ENCODE peak calls at places on chromosome 9, in eight cellular contexts. X is psoas muscle, S is BE2C, E is HCT116, L is heart left ventricle, Z is cardiac muscle cell, Y is heart right ventricle, H is tibial artery. U is an unnamed sample. For H3K27me3 and H3K4me1, the result is how much of the 10 kb centered on the place peaks cover.

GRCh38 chr9:38418366-38418765 is 5.9 kb downstream of the IGFBPL1 start:
- DNase-seq in H (no peak), Y (no peak), E (no peak), X (no peak), S (no peak), Z (no peak), L (no peak), U (no peak)

GRCh38 chr9:69324549-69325401 is at the start of gene ENTREP1:
- DNase-seq in Z (peak), Y (peak), S (peak), L (peak), H (peak), E (peak), X (peak), U (peak)

GRCh38 chr9:30774326-30774725 is 1610.1 kb upstream of the ACO1 start:
- DNase-seq in X (peak), Y (no peak), E (no peak), S (peak), L (no peak), Z (peak), H (no peak), U (no peak)

GRCh38 chr9:136483589-136484152 is 831 bp upstream of the SEC16A start:
- DNase-seq in X (peak), H (peak), Z (peak), L (peak), S (peak), E (peak), Y (peak), U (peak)

GRCh38 chr9:124132671-124133147 is 121.1 kb downstream of the LHX2 start:
- DNase-seq in L (no peak), X (no peak), Y (no peak), H (no peak), E (no peak), Z (peak), S (no peak), U (no peak)

GRCh38 chr9:15746905-15747304 is 194.1 kb downstream of the CCDC171 start:
- DNase-seq in S (peak), X (no peak), L (no peak), Y (no peak), H (no peak), E (no peak), Z (no peak), U (no peak)

GRCh38 chr9:108519417-108519816 is 336.4 kb downstream of the ACTL7B start:
- DNase-seq in E (no peak), Z (no peak), S (no peak), H (no peak), X (no peak), Y (no peak), L (no peak), U (no peak)

GRCh38 chr9:83081846-83082245 is 18.9 kb upstream of the RASEF start:
- DNase-seq in Z (no peak), S (no peak), L (no peak), Y (no peak), E (no peak), H (no peak), X (no peak), U (no peak)

GRCh38 chr9:133348763-133349573 is 950 bp downstream of the RPL7A start:
- DNase-seq in E (no peak), X (no peak), Y (no peak), H (no peak), Z (no peak), S (no peak), L (no peak), U (no peak)

GRCh38 chr9:134371731-134372130 is 45.5 kb downstream of the RXRA start:
- DNase-seq in Y (peak), Z (peak), L (peak), H (peak), X (peak), S (no peak), E (no peak), U (peak)

GRCh38 chr9:114299286-114300152 is 23.4 kb upstream of the ORM1 start:
- DNase-seq in X (no peak), H (peak), S (no peak), E (no peak), Y (no peak), Z (no peak), L (no peak), U (no peak)

GRCh38 chr9:128096614-128097013 is 28.6 kb downstream of the SLC25A25 start:
- DNase-seq in Y (no peak), S (no peak), X (no peak), E (no peak), L (no peak), Z (no peak), H (no peak), U (no peak)

GRCh38 chr9:128092199-128092977 is 24.4 kb downstream of the SLC25A25 start:
- DNase-seq in Z (no peak), S (no peak), Y (no peak), X (no peak), E (no peak), L (no peak), H (no peak), U (no peak)

GRCh38 chr9:128093016-128093415 is 25.0 kb downstream of the SLC25A25 start:
- DNase-seq in S (no peak), L (no peak), X (no peak), H (no peak), Z (no peak), Y (no peak), E (no peak), U (no peak)

GRCh38 chr9:128094950-128095544 is 27.0 kb downstream of the SLC25A25 start:
- DNase-seq in X (no peak), L (no peak), Z (no peak), H (no peak), S (no peak), Y (no peak), E (no peak), U (no peak)

DNA sequence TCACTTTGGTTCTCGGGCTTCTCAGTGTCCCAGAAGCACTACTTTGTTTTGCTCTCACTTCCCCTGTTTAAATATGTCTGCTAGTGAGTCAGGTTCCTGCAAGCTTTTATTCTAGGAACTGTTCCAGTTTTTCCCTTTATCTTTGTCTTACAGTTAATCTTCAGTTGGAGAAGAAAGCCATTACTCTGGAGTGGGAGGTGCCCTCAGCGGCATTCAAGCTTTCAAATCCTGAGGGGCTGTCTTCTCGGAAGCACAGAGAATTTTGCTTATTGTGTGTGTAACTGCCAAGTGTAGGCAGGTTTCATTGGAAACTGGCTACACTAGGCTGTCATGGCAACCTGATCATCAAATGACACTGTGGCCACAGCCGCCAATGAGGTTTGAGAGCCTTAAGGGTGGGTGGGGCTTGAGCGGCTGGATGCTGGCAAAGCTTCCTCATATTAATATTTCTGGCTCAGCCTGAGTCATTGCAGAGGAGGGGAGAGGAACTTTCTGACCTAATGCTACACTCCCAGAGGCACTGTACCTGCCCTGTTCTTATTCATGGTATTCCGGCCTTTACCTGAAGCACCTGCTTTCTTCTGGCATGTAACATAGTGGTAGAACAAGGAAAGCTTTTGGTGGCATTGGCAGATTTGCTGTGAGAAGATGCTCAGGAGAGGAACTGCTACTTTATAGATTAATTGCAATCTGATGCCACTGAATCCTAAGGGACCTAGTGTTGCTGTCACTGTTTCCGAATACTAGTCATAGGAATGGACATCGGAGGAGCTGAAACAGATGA is 26.3 kb downstream of the SLC25A25 start:
- DNase-seq in E (peak), Y (peak), L (peak), Z (peak), S (peak), H (peak), X (peak), U (peak)
- H3K4me3 ChIP-seq in E (no peak), Y (peak), L (peak), Z (no peak), S (no peak), H (peak), X (peak), U (peak)

GRCh38 chr9:130286781-130287428 is 21.3 kb downstream of the HMCN2 start:
- DNase-seq in E (no peak), S (no peak), Z (no peak), Y (no peak), H (no peak), X (no peak), L (peak), U (no peak)
- H3K27me3 ChIP-seq in E (half or more), S (under half), Z (under half), Y (under half), H (under half), X (half or more), L (under half), U (under half)

GRCh38 chr9:75150512-75150911 is 62.2 kb downstream of the OSTF1 start:
- DNase-seq in H (no peak), Z (no peak), S (no peak), L (no peak), E (no peak), X (no peak), Y (no peak), U (no peak)

GRCh38 chr9:75146229-75146628 is 57.9 kb downstream of the OSTF1 start:
- DNase-seq in H (no peak), E (no peak), Z (peak), L (no peak), X (no peak), S (no peak), Y (no peak), U (no peak)

GRCh38 chr9:75147638-75148037 is 59.3 kb downstream of the OSTF1 start:
- DNase-seq in H (no peak), X (no peak), S (no peak), Z (peak), E (no peak), L (no peak), Y (no peak), U (no peak)

GRCh38 chr9:75149841-75150241 is 61.5 kb downstream of the OSTF1 start:
- DNase-seq in Z (no peak), S (no peak), X (no peak), H (no peak), L (no peak), Y (no peak), E (no peak), U (no peak)

DNA sequence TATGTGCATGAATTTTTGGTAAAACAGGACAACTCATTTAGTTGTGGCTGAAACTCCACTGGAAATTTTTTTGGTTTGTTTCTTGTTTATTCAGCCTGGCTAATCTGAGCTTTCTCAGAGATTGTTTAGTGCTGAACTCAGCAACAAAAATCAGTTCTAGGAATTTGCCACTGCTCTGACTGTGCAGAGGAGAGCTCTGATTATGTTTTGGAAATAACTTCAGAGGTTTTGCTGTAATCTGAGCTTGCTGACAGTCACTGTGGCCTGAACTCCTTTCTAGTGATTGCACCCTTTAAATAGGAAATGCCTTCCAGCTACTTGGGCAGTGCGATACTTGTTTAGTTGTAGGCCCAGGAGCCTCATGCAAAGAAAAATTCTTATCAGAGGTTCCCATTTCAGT is 60.2 kb downstream of the OSTF1 start:
- DNase-seq in S (no peak), Z (peak), E (no peak), Y (no peak), X (no peak), L (no peak), H (no peak), U (no peak)
- H3K4me1 ChIP-seq in S (under half), Z (under half), E (under half), Y (under half), X (under half), L (under half), H (under half), U (under half)

DNA sequence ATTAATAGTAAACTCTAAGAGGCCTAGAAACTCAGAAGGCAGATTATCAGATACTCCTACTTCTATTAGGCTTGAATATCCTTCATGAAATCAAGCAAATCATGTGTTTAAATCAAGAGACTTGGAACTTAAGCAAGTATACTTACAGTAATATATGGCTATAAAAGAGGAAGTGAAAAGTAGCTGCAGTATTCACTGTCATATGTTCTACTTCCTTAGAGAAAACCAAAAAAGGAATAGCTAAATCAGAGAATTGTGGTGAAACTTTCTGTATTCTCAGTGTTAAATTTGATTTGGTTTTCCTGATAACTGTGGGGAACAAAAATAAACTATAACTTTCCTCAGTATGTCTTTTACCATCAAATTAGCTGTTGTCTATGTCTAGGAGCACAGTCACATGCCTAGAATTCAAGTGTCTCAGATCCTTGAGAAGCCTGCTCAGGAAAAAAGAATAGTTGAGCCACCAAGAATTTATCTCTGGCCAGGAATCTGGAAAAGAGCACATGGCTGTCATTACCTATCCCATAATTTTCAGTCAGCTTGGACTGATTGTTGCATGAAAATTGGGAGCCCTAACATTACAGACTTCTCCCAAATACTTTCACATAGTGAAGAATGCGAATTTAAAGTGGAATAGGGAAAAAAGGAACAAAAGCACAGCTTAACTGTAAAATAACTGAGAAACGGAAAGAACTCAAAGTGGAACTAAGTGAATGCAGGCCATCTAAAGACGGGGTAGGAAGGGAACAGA is 1.7 kb downstream of the FKBP15 start:
- DNase-seq in X (no peak), S (no peak), H (no peak), E (no peak), Y (no peak), L (no peak), Z (no peak), U (no peak)
- H3K4me3 ChIP-seq in X (peak), S (peak), H (peak), E (peak), Y (peak), L (peak), Z (no peak), U (peak)

DNA sequence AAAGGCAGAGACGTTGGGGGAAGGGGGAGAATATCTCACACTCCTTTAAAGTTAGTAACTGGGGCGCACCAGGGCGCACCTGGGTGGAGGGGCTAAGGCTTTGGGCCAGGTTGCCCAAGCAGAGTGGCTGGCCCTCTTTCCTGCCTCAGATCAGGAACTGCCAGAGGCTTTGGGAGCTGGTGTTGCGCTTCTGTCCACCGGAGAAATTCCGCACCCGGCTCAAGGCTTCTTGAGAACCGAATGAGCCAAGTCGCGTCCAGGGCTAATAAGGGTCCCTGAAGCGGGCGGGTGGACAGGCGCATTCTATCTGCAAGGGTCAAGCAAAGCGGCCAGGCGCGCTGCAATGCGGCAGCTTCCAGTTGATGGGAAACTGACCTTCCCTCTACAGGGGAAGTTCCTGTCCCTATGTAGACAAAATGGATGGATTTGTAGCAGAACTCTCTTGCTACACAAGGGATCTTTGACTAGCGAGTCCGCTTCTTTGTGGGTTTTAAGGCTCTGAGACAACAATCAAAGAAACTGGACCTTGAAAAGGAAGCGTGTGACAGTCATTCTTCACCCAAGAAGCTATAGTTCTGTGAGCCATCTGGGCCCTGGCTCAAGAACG is 5.5 kb downstream of the PAX5 start:
- DNase-seq in H (no peak), E (no peak), Z (no peak), Y (no peak), S (no peak), X (no peak), L (no peak), U (no peak)
- H3K27me3 ChIP-seq in H (under half), E (under half), Z (half or more), Y (half or more), S (under half), X (half or more), L (half or more), U (half or more)

GRCh38 chr9:98288876-98289275 is 33.4 kb upstream of the TBC1D2 start:
- DNase-seq in Y (no peak), E (no peak), H (no peak), S (no peak), L (no peak), X (no peak), Z (no peak), U (no peak)
- H3K4me1 ChIP-seq in Y (under half), E (under half), H (under half), S (under half), L (under half), X (under half), Z (under half), U (under half)

GRCh38 chr9:7979591-7979990 is 180.0 kb upstream of the DMAC1 start:
- DNase-seq in H (no peak), S (no peak), E (no peak), X (no peak), L (no peak), Y (no peak), Z (no peak), U (no peak)
- H3K4me3 ChIP-seq in H (no peak), S (no peak), E (no peak), X (no peak), L (no peak), Y (no peak), Z (no peak), U (no peak)

GRCh38 chr9:98950262-98950661 is 6.6 kb downstream of the COL15A1 start:
- DNase-seq in Y (no peak), E (no peak), L (no peak), X (no peak), S (no peak), H (no peak), Z (no peak), U (no peak)
- H3K27me3 ChIP-seq in Y (under half), E (under half), L (under half), X (under half), S (under half), H (under half), Z (under half), U (under half)